ENCODE peak calls at places on chromosomes 3 and 15, in five cellular contexts. O, W, M, E and H are unnamed samples.

GRCh38 chr3:14274537-14274936 is 95.9 kb downstream of the LSM3 start:
- ATAC-seq in W (no peak), M (no peak), O (no peak), E (no peak), H (no peak)

GRCh38 chr3:11565072-11565471 is 78.6 kb downstream of the VGLL4 start:
- ATAC-seq in M (peak; percentile 75), W (no peak), E (no peak), O (no peak), H (no peak)

GRCh38 chr15:88623632-88624031 is 2.5 kb downstream of the AEN start:
- ATAC-seq in E (no peak), M (no peak), O (no peak), W (no peak), H (no peak)

GRCh38 chr3:99348451-99348850 is 289.9 kb upstream of the COL8A1 start:
- ATAC-seq in M (no peak), E (no peak), O (no peak), W (no peak), H (no peak)

GRCh38 chr3:153137626-153138025 is 24.4 kb upstream of the RAP2B start:
- ATAC-seq in E (no peak), O (no peak), W (no peak), M (no peak), H (no peak)

GRCh38 chr3:100999160-100999559 is 5.9 kb upstream of the ABI3BP start:
- ATAC-seq in M (no peak), W (no peak), O (no peak), E (no peak), H (no peak)

GRCh38 chr15:85500729-85501128 is 120.3 kb downstream of the AKAP13 start:
- ATAC-seq in M (peak; percentile 84), W (no peak), O (no peak), E (no peak), H (no peak)

GRCh38 chr3:64867204-64867603 is 179.4 kb upstream of the ADAMTS9 start:
- ATAC-seq in W (no peak), O (no peak), M (no peak), E (no peak), H (no peak)

GRCh38 chr15:94929282-94929681 is 697.9 kb downstream of the MCTP2 start:
- ATAC-seq in M (peak; percentile 69), W (no peak), E (no peak), O (no peak), H (no peak)

GRCh38 chr3:159146856-159147255 is 345.0 kb downstream of the MFSD1 start:
- ATAC-seq in O (no peak), E (no peak), W (no peak), M (no peak), H (no peak)

GRCh38 chr3:138468451-138468850 is 34.0 kb downstream of the ESYT3 start:
- ATAC-seq in W (no peak), O (no peak), E (no peak), M (no peak), H (no peak)

GRCh38 chr3:50154476-50154839 is 666 bp upstream of the SEMA3F start:
- ATAC-seq in M (peak; percentile 36), E (peak; percentile 25), W (no peak), O (peak; percentile 16), H (no peak)

GRCh38 chr15:70605606-70606410 is 157.6 kb downstream of the UACA start:
- ATAC-seq in E (no peak), M (peak; percentile 90), W (no peak), O (no peak), H (no peak)

GRCh38 chr15:48999314-48999713 is 35.6 kb upstream of the SHC4 start:
- ATAC-seq in W (no peak), O (no peak), E (no peak), M (no peak), H (no peak)

GRCh38 chr15:31217067-31217466 is 109.6 kb upstream of the KLF13 start:
- ATAC-seq in E (no peak), W (no peak), M (no peak), O (no peak), H (no peak)

GRCh38 chr3:131716007-131716406 is 213.2 kb upstream of the MRPL3 start:
- ATAC-seq in M (no peak), O (no peak), E (no peak), W (no peak), H (no peak)

GRCh38 chr15:99090011-99090699 is 14.7 kb upstream of the SYNM start:
- ATAC-seq in O (no peak), M (no peak), W (no peak), E (peak; percentile 42), H (peak; percentile 22)

GRCh38 chr3:39171860-39172259 is 18.5 kb upstream of the CSRNP1 start:
- ATAC-seq in M (no peak), E (no peak), O (no peak), W (no peak), H (no peak)